ENCODE peak calls at places on chromosomes 12 and 14, in eight cellular contexts. J, X, S, Z, P, Q, R and O are unnamed samples.
A peak's percentile ranks its signal among the peaks of the same experiment; 100 is the strongest.

GRCh38 chr12:19288161-19288560 is 151.1 kb upstream of the AEBP2 start:
- DNase-seq in Q (peak; percentile 10), S (no peak), J (no peak), R (no peak), P (no peak), X (no peak), Z (no peak), O (no peak)

GRCh38 chr12:34287986-34288962 is 266.0 kb downstream of the ALG10 start:
- DNase-seq in P (no peak), J (no peak), Z (no peak), R (no peak), S (no peak), Q (no peak), X (no peak), O (no peak)

GRCh38 chr12:132285991-132286681 is 43.3 kb downstream of the GALNT9 start:
- DNase-seq in S (peak; percentile 50), P (no peak), Z (peak; percentile 53), J (no peak), R (peak; percentile 3), X (peak; percentile 67), Q (peak; percentile 68), O (peak; percentile 56)

GRCh38 chr12:126051611-126052107 is 986.4 kb downstream of the AACS start:
- DNase-seq in Q (no peak), X (no peak), J (no peak), Z (no peak), R (no peak), S (no peak), P (no peak), O (peak; percentile 80)

GRCh38 chr12:122423258-122424165 is 1.0 kb upstream of the CLIP1 start:
- DNase-seq in R (no peak), J (no peak), Q (peak; percentile 86), X (no peak), P (no peak), S (peak; percentile 37), Z (no peak), O (peak; percentile 50)

GRCh38 chr14:93712838-93713724 is 75.2 kb downstream of the PRIMA1 start:
- DNase-seq in X (no peak), Q (no peak), P (peak; percentile 10), J (no peak), R (no peak), Z (no peak), S (no peak), O (no peak)

GRCh38 chr14:32985881-32986280 is 47.2 kb downstream of the NPAS3 start:
- DNase-seq in X (no peak), Q (no peak), Z (peak; percentile 61), S (no peak), P (no peak), R (no peak), J (no peak), O (peak; percentile 9)

GRCh38 chr12:12788675-12789368 is 3.4 kb downstream of the APOLD1 start:
- DNase-seq in J (no peak), X (peak; percentile 64), Z (peak; percentile 65), Q (peak; percentile 76), R (peak; percentile 59), P (no peak), S (peak; percentile 81), O (peak; percentile 82)

GRCh38 chr14:23487216-23487615 is 17.7 kb downstream of the NGDN start:
- DNase-seq in S (no peak), J (no peak), Q (no peak), R (no peak), Z (no peak), P (no peak), X (no peak), O (no peak)

GRCh38 chr14:53793790-53794560 is 162.7 kb downstream of the BMP4 start:
- DNase-seq in S (peak; percentile 3), J (no peak), R (no peak), Z (no peak), X (no peak), P (no peak), Q (peak; percentile 21), O (peak; percentile 30)

GRCh38 chr12:28460420-28461130 is 270.3 kb downstream of the CCDC91 start:
- DNase-seq in P (no peak), S (no peak), X (no peak), J (peak; percentile 38), Q (no peak), R (no peak), Z (no peak), O (no peak)

GRCh38 chr12:47752552-47752951 is 6.1 kb downstream of the RAPGEF3 start:
- DNase-seq in S (no peak), Q (no peak), J (no peak), X (no peak), R (no peak), P (no peak), Z (no peak), O (no peak)

GRCh38 chr14:51996148-51996746 is 6.9 kb downstream of the RTRAF start:
- DNase-seq in Z (no peak), J (no peak), Q (peak; percentile 66), S (peak; percentile 19), R (no peak), P (no peak), X (no peak), O (peak; percentile 76)

GRCh38 chr12:27861428-27862167 is 81.6 kb upstream of the MANSC4 start:
- DNase-seq in R (no peak), S (peak; percentile 14), P (no peak), Z (peak; percentile 86), J (peak; percentile 61), X (no peak), Q (no peak), O (no peak)

GRCh38 chr14:74299061-74299545 is 3.6 kb downstream of the ABCD4 start:
- DNase-seq in P (peak; percentile 42), Z (no peak), Q (peak; percentile 73), R (no peak), S (peak; percentile 6), J (no peak), X (no peak), O (peak; percentile 36)

GRCh38 chr12:120071493-120072020 is 45.0 kb downstream of the RAB35 start:
- DNase-seq in X (no peak), Z (no peak), S (no peak), Q (no peak), R (no peak), P (no peak), J (no peak), O (no peak)

GRCh38 chr14:95547272-95547625 is 12.4 kb downstream of the GLRX5 start:
- DNase-seq in J (no peak), P (no peak), S (no peak), R (no peak), Q (no peak), X (peak; percentile 67), Z (no peak), O (no peak)

GRCh38 chr14:47948981-47949380 is 273.6 kb upstream of the MDGA2 start:
- DNase-seq in R (no peak), Z (no peak), Q (no peak), P (no peak), J (no peak), S (no peak), X (no peak), O (no peak)

GRCh38 chr14:33127531-33127930 is 188.9 kb downstream of the NPAS3 start:
- DNase-seq in X (no peak), S (no peak), Z (no peak), Q (peak; percentile 48), J (no peak), P (no peak), R (no peak), O (peak; percentile 36)

GRCh38 chr14:94540031-94540794 is 21.0 kb upstream of the SERPINA4 start:
- DNase-seq in P (no peak), S (peak; percentile 26), Q (peak; percentile 43), J (no peak), X (no peak), R (no peak), Z (no peak), O (peak; percentile 58)

DNA sequence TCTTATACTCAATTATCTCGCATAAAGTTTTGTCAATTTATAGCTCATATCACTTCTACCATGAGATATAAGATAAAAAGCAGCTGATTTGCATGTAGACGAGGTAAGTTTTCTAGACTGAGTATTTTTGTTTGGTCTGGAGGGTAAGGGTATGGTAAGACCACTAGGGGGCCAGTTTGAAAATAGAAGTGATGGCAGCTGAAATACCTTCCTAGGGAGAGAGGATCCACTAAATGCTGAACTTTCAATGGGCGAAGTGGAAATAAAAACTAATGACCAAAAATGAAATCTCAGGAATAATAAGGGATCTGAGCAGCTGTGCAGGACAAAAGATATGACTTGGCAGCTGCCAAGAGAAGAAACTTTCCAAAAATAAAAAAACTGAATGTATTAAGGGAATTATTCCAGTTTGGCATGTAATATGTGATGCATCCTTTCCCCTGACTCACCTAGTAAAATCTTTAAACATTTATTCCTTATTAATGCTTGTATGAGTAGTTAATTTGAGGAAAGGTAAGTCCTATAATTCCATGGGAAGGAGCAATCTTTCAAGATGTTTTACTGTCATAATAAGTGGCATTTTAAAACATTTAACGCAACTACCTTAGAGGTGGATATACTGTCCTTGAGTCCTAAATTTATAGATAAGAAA is 754.5 kb downstream of the C12orf50 start:
- DNase-seq in Q (peak; percentile 47), S (no peak), P (no peak), R (no peak), X (no peak), J (no peak), Z (no peak), O (peak; percentile 43)
- TF ChIP-seq CTCF in Q (peak; percentile 52), S (peak; percentile 53), P (peak; percentile 61), R (peak; percentile 73), X (peak; percentile 12), J (peak; percentile 21), Z (peak; percentile 20), O (peak; percentile 71)

GRCh38 chr14:21068521-21069387 is 1.4 kb upstream of the ARHGEF40 start:
- DNase-seq in Z (peak; percentile 66), Q (peak; percentile 52), R (no peak), J (no peak), P (no peak), S (peak; percentile 73), X (no peak), O (peak; percentile 57)
- H3K4me3 ChIP-seq in Z (peak overlapping the region; percentile 90), Q (no peak overlapping the region), R (peak overlapping the region; percentile 82), J (no peak overlapping the region), P (peak overlapping the region; percentile 81), S (no peak overlapping the region), X (peak overlapping the region; percentile 73), O (peak overlapping the region; percentile 86)

GRCh38 chr12:11171145-11171952 is at the start of gene SMIM10L1:
- DNase-seq in P (peak; percentile 74), Z (peak; percentile 96), R (peak; percentile 88), X (peak; percentile 88), Q (peak; percentile 95), S (peak; percentile 94), J (peak; percentile 92), O (peak; percentile 97)
- TF ChIP-seq CTCF in P (no peak), Z (no peak), R (peak; percentile 29), X (no peak), Q (no peak), S (peak; percentile 7), J (no peak), O (no peak)

GRCh38 chr14:101774814-101775213 is 13.3 kb downstream of the PPP2R5C start:
- DNase-seq in S (no peak), P (no peak), Z (no peak), X (no peak), Q (no peak), R (no peak), J (no peak), O (no peak)

GRCh38 chr14:101772770-101773169 is 11.3 kb downstream of the PPP2R5C start:
- DNase-seq in R (no peak), X (no peak), Q (no peak), P (no peak), Z (no peak), J (no peak), S (peak; percentile 56), O (no peak)

GRCh38 chr14:101775756-101776292 is 14.3 kb downstream of the PPP2R5C start:
- DNase-seq in S (no peak), Q (no peak), P (no peak), Z (peak; percentile 54), R (no peak), J (no peak), X (no peak), O (no peak)

GRCh38 chr14:101773378-101773777 is 11.9 kb downstream of the PPP2R5C start:
- DNase-seq in J (no peak), R (no peak), Z (no peak), X (no peak), Q (no peak), P (no peak), S (no peak), O (no peak)

GRCh38 chr14:101774006-101774755 is 12.7 kb downstream of the PPP2R5C start:
- DNase-seq in P (no peak), Q (no peak), S (no peak), R (no peak), J (no peak), X (no peak), Z (no peak), O (no peak)
- H3K4me3 ChIP-seq in P (no peak overlapping the region), Q (no peak overlapping the region), S (no peak overlapping the region), R (no peak overlapping the region), J (no peak overlapping the region), X (no peak overlapping the region), Z (no peak overlapping the region), O (no peak overlapping the region)